ENCODE peak calls at places on chromosomes 7 and 10, in seven cellular contexts. D, I, J, W, S, F and A are unnamed samples.

GRCh38 chr7:142158741-142159496 is 47.4 kb downstream of the MGAM2 start:
- DNase-seq in F (no peak), S (peak; percentile 31), J (no peak), I (no peak), D (no peak), W (no peak), A (no peak)

GRCh38 chr7:158869876-158870275 is 13.5 kb downstream of the DYNC2I1 start:
- DNase-seq in F (no peak), S (no peak), D (no peak), I (no peak), J (no peak), W (no peak), A (no peak)

GRCh38 chr7:157501576-157501975 is 164.8 kb downstream of the DNAJB6 start:
- DNase-seq in F (no peak), D (no peak), I (no peak), W (no peak), J (no peak), S (no peak), A (no peak)

GRCh38 chr10:68752711-68753110 is 31.7 kb downstream of the CCAR1 start:
- DNase-seq in J (no peak), W (no peak), F (no peak), D (no peak), I (no peak), S (no peak), A (no peak)

GRCh38 chr10:127550861-127551260 is 1.8 kb downstream of the NPS start:
- DNase-seq in J (no peak), S (no peak), W (no peak), D (no peak), F (no peak), I (no peak), A (no peak)

GRCh38 chr7:28041508-28042314 is 138.9 kb downstream of the JAZF1 start:
- DNase-seq in F (no peak), D (no peak), S (no peak), W (peak; percentile 67), I (peak; percentile 87), J (no peak), A (peak; percentile 66)

GRCh38 chr7:157020514-157021070 is 10.1 kb upstream of the MNX1 start:
- DNase-seq in I (no peak), D (peak; percentile 33), S (no peak), J (no peak), F (no peak), W (no peak), A (no peak)

GRCh38 chr7:127251458-127252379 is 1.0 kb downstream of the GRM8 start:
- DNase-seq in W (no peak), S (peak; percentile 71), J (peak; percentile 48), D (no peak), F (no peak), I (no peak), A (no peak)

GRCh38 chr10:52758406-52758805 is 14.2 kb downstream of the MBL2 start:
- DNase-seq in W (no peak), S (no peak), I (no peak), D (no peak), J (no peak), F (no peak), A (no peak)

GRCh38 chr7:125823538-125823937 is 893.9 kb upstream of the POT1 start:
- DNase-seq in W (no peak), D (no peak), S (no peak), F (no peak), I (no peak), J (no peak), A (no peak)